ENCODE peak calls at places on chromosomes 11 and 22, in nine cellular contexts. R is HL-60, O is glutamatergic neuron, L is aorta, M is head of caudate nucleus, X is occipital lobe, V is NCI-H1436 treated with DMSO at 0.1 percent for 48 hours, W is NCI-H2029, J is frontal cortex. Y is an unnamed sample.

GRCh38 chr11:8315463-8315862 is 51.8 kb upstream of the LMO1 start:
- DNase-seq in R (no peak), O (no peak), L (peak; percentile 15), M (no peak), X (no peak), V (no peak), W (no peak), J (no peak), Y (no peak)

GRCh38 chr11:71454470-71455113 is 1.6 kb downstream of the NADSYN1 start:
- DNase-seq in R (no peak), O (no peak), L (no peak), M (no peak), X (no peak), V (no peak), W (no peak), J (no peak), Y (no peak)

GRCh38 chr11:11016123-11016522 is 158.3 kb upstream of the ZBED5 start:
- DNase-seq in R (no peak), O (no peak), L (no peak), M (no peak), X (no peak), V (no peak), W (no peak), J (no peak), Y (no peak)

GRCh38 chr11:77029829-77030228 is 4.4 kb upstream of the B3GNT6 start:
- DNase-seq in R (no peak), O (no peak), L (no peak), M (no peak), X (no peak), V (no peak), W (no peak), J (no peak), Y (no peak)

GRCh38 chr11:84398017-84398626 is 1112.0 kb upstream of the CCDC90B start:
- DNase-seq in R (no peak), O (no peak), L (no peak), M (peak; percentile 34), X (no peak), V (peak; percentile 43), W (no peak), J (no peak), Y (peak; percentile 37)

GRCh38 chr22:22836635-22837034 is 51.0 kb upstream of the IGLL5 start:
- DNase-seq in R (no peak), O (no peak), L (no peak), M (no peak), X (no peak), V (no peak), W (no peak), J (no peak), Y (no peak)

GRCh38 chr22:43845981-43846380 is 16.3 kb downstream of the SULT4A1 start:
- DNase-seq in R (no peak), O (no peak), L (peak; percentile 60), M (no peak), X (no peak), V (no peak), W (no peak), J (no peak), Y (no peak)

GRCh38 chr11:123641495-123641840 is 13.0 kb downstream of the SCN3B start:
- DNase-seq in R (no peak), O (no peak), L (no peak), M (no peak), X (no peak), V (no peak), W (no peak), J (no peak), Y (no peak)

GRCh38 chr22:36554101-36554500 is 25.1 kb upstream of the EIF3D start:
- DNase-seq in R (no peak), O (no peak), L (no peak), M (no peak), X (no peak), V (no peak), W (no peak), J (no peak), Y (no peak)

GRCh38 chr11:118660646-118661424 is 18.6 kb downstream of the TREH start:
- DNase-seq in R (no peak), O (no peak), L (peak; percentile 61), M (no peak), X (no peak), V (no peak), W (peak; percentile 36), J (no peak), Y (peak; percentile 10)

Y was measured in cardiac muscle cell.